ENCODE peak calls at places on chromosomes 1 and 21, in four cellular contexts. I is IMR-90, J is K562, S is HepG2. W is an unnamed sample.

GRCh38 chr1:29193879-29194455 is 12.3 kb upstream of the SRSF4 start:
- DNase-seq in I (no peak), S (no peak), J (no peak), W (no peak)

GRCh38 chr1:117087686-117088085 is 27.6 kb downstream of the TTF2 start:
- DNase-seq in S (no peak), J (no peak), I (no peak), W (no peak)

GRCh38 chr1:2170211-2170610 is 24.4 kb downstream of the FAAP20 start:
- DNase-seq in S (no peak), I (peak), J (no peak), W (no peak)

GRCh38 chr1:115781343-115781742 is 12.8 kb upstream of the CASQ2 start:
- DNase-seq in S (no peak), J (no peak), I (no peak), W (no peak)

GRCh38 chr1:109050228-109050995 is 8.5 kb upstream of the WDR47 start:
- DNase-seq in J (no peak), S (peak), I (no peak), W (no peak)

GRCh38 chr1:146036990-146037646 is 15.6 kb upstream of the HJV start:
- DNase-seq in I (peak), J (peak), S (peak), W (peak)

GRCh38 chr1:58982259-58982998 is 198.6 kb upstream of the JUN start:
- DNase-seq in J (no peak), I (no peak), S (peak), W (no peak)

GRCh38 chr1:10687782-10688408 is 108.6 kb downstream of the CASZ1 start:
- DNase-seq in J (no peak), I (no peak), S (no peak), W (no peak)

GRCh38 chr1:222043444-222044292 is 301.8 kb upstream of the DUSP10 start:
- DNase-seq in S (no peak), J (no peak), I (peak), W (peak)

GRCh38 chr1:34985063-34985770 is at the start of gene TMEM35B:
- DNase-seq in I (peak), J (peak), S (peak), W (peak)

GRCh38 chr1:184836934-184837698 is 82.5 kb upstream of the EDEM3 start:
- DNase-seq in I (no peak), J (no peak), S (no peak), W (no peak)

GRCh38 chr21:35366348-35367085 is 317.4 kb upstream of the RUNX1 start:
- DNase-seq in J (no peak), I (peak), S (no peak), W (no peak)

GRCh38 chr21:35603471-35603870 is 456.9 kb downstream of the SETD4 start:
- DNase-seq in I (no peak), S (no peak), J (no peak), W (no peak)

GRCh38 chr1:219702551-219703215 is 89.8 kb upstream of the ZC3H11B start:
- DNase-seq in I (peak), J (no peak), S (no peak), W (no peak)

GRCh38 chr1:40956397-40956796 is 23.1 kb upstream of the CTPS1 start:
- DNase-seq in I (no peak), J (no peak), S (no peak), W (no peak)

GRCh38 chr1:10692401-10693021 is 103.9 kb downstream of the CASZ1 start:
- DNase-seq in J (peak), S (peak), I (no peak), W (peak)

GRCh38 chr1:237199026-237199425 is 157.0 kb downstream of the RYR2 start:
- DNase-seq in I (no peak), J (no peak), S (no peak), W (no peak)

GRCh38 chr1:8661185-8662110 is 156.0 kb downstream of the RERE start:
- DNase-seq in I (peak), S (no peak), J (no peak), W (no peak)

GRCh38 chr1:218616681-218617080 is 271.5 kb downstream of the TGFB2 start:
- DNase-seq in S (no peak), J (no peak), I (peak), W (no peak)

GRCh38 chr1:155694167-155694566 is 5.3 kb downstream of the DAP3 start:
- DNase-seq in I (no peak), S (no peak), J (no peak), W (no peak)

GRCh38 chr1:29569971-29570634 is 333.8 kb downstream of the PTPRU start:
- DNase-seq in S (peak), J (no peak), I (peak), W (peak)

GRCh38 chr1:209756608-209757445 is 974 bp downstream of the TRAF3IP3 start:
- DNase-seq in I (no peak), J (no peak), S (no peak), W (no peak)

GRCh38 chr1:21273743-21274142 is 16.5 kb downstream of the ECE1 start:
- DNase-seq in J (no peak), I (no peak), S (no peak), W (no peak)

GRCh38 chr1:163115887-163116286 is 46.7 kb downstream of the RGS4 start:
- DNase-seq in J (no peak), I (no peak), S (no peak), W (no peak)

GRCh38 chr1:76291186-76291585 is 216.6 kb downstream of the ST6GALNAC3 start:
- DNase-seq in J (no peak), I (no peak), S (no peak), W (no peak)

GRCh38 chr1:151175910-151176309 is at the start of gene TMOD4:
- DNase-seq in J (peak), I (peak), S (no peak), W (no peak)

GRCh38 chr1:231049121-231049979 is 9.3 kb upstream of the FAM89A start:
- DNase-seq in J (no peak), S (no peak), I (no peak), W (no peak)

GRCh38 chr1:16402742-16403141 is 34.5 kb downstream of the SPATA21 start:
- DNase-seq in S (no peak), J (no peak), I (no peak), W (no peak)
- TF ChIP-seq MAZ in S (no peak), J (no peak), I (no peak), W (no peak)

GRCh38 chr1:245677446-245678240 is 522.9 kb downstream of the KIF26B start:
- DNase-seq in S (no peak), I (peak), J (no peak), W (no peak)
- TF ChIP-seq MAZ in S (no peak), I (no peak), J (no peak), W (no peak)

DNA sequence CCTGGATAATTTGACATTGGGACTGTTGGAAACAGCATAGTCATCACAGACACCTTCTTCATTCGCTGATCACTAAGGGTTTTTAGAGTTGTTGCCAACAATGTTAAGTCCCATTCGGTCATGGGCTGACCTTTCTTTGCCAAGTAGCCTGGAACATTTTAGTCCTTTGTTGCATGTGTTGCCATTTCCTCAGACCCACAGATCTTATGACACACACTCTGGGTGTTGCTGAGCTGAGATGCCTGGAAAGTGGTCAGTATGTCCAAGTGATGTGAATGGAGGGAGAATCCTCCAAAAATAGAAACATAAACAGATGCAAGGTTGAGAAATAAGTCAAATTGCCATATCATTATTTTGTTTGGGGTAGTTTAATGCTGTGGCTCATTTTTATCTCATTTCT is 61.5 kb upstream of the GJA5 start:
- DNase-seq in J (no peak), S (no peak), I (no peak), W (no peak)
- TF ChIP-seq MAZ in J (no peak), S (no peak), I (no peak), W (no peak)

DNA sequence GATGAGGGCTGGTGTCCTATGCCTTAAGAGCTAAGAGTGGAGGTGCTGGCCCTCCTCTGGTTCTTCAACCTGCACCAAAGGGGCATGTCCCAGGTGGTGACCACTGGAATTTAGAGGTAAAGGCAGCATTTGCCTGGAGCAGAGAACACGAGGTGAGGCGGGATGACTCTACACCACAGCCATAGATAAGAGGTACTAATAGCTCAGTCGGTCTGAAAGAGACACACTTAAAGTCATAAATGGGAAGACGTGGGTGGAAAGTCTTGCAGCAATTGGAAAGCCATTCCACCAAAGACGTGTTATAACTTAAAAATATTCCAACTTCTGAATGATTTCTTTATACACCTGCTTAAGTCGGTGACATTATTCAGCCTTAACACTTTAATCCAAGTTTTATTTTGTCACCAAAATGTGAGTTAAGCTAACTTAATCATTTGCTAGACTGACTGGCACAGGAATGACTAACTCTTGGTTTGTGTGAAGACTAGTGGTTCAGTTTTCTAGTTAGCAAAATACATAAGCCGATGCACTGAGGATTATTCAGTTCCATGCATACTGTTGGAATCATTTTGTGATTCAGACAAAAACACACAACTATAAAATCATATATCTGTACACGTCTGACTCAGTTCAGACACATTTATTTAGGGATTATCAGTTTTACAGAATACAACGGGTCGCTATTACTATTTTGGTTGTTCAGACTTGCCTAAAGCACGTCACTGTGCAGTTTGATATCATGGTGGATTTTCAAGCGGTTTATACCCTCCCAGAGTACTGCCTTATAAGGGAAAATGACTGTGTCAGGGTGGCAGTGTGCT is 4.6 kb upstream of the ETS2 start:
- DNase-seq in S (no peak), I (no peak), J (no peak), W (peak)
- TF ChIP-seq MAZ in S (no peak), I (no peak), J (no peak), W (no peak)